ENCODE peak calls at places on chromosomes 11 and 22, in five cellular contexts. B, G, Z, N and H are unnamed samples.

GRCh38 chr22:17108256-17109112 is 12.7 kb downstream of the TMEM121B start:
- DNase-seq in B (no peak), G (no peak), Z (no peak), N (no peak), H (no peak)

GRCh38 chr11:63212742-63213141 is 30.7 kb downstream of the SLC22A25 start:
- DNase-seq in B (no peak), G (peak), Z (no peak), N (no peak), H (peak)

GRCh38 chr11:36139767-36140166 is 149.5 kb downstream of the COMMD9 start:
- DNase-seq in B (no peak), G (no peak), Z (no peak), N (no peak), H (peak)

GRCh38 chr11:126282742-126283591 is at the start of gene TIRAP:
- DNase-seq in B (peak), G (peak), Z (peak), N (no peak), H (peak)

GRCh38 chr11:27563201-27563600 is 56.6 kb upstream of the LIN7C start:
- DNase-seq in B (no peak), G (no peak), Z (no peak), N (no peak), H (peak)

GRCh38 chr11:64385953-64386704 is 27.2 kb downstream of the RPS6KA4 start:
- DNase-seq in B (peak), G (no peak), Z (no peak), N (no peak), H (peak)

GRCh38 chr11:36774603-36775002 is 176.6 kb upstream of the RAG2 start:
- DNase-seq in B (no peak), G (no peak), Z (no peak), N (no peak), H (peak)

GRCh38 chr22:43867839-43868652 is 5.7 kb upstream of the SULT4A1 start:
- DNase-seq in B (peak), G (peak), Z (peak), N (peak), H (peak)

GRCh38 chr22:19730662-19731360 is 7.5 kb downstream of the GP1BB start:
- DNase-seq in B (peak), G (peak), Z (peak), N (peak), H (peak)